ENCODE peak calls at places on chromosomes 16 and 17, in six cellular contexts. One of them, this sample, is unnamed.

GRCh38 chr17:19017804-19018599 is 13.4 kb upstream of the FAM83G start:
- DNase-seq in lung microvascular endothelial cell: no peak
- DNase-seq in head of caudate nucleus: no peak
- DNase-seq in caudate nucleus: no peak
- DNase-seq in NCI-H345: no peak
- DNase-seq in HFFc6: no peak
- DNase-seq in this sample: no peak

GRCh38 chr17:14393723-14394122 is 92.8 kb downstream of the HS3ST3B1 start:
- DNase-seq in lung microvascular endothelial cell: no peak
- DNase-seq in head of caudate nucleus: no peak
- DNase-seq in caudate nucleus: no peak
- DNase-seq in NCI-H345: no peak
- DNase-seq in HFFc6: no peak
- DNase-seq in this sample: no peak

GRCh38 chr16:56825821-56826220 is 39.2 kb upstream of the SLC12A3 start:
- DNase-seq in lung microvascular endothelial cell: no peak
- DNase-seq in head of caudate nucleus: no peak
- DNase-seq in caudate nucleus: no peak
- DNase-seq in NCI-H345: no peak
- DNase-seq in HFFc6: no peak
- DNase-seq in this sample: no peak

GRCh38 chr17:68246271-68247028 is 1.4 kb upstream of the AMZ2 start:
- DNase-seq in lung microvascular endothelial cell: no peak
- DNase-seq in head of caudate nucleus: no peak
- DNase-seq in caudate nucleus: no peak
- DNase-seq in NCI-H345: no peak
- DNase-seq in HFFc6: no peak
- DNase-seq in this sample: no peak

GRCh38 chr17:77318021-77318420 is 177.3 kb downstream of the SEC14L1 start:
- DNase-seq in lung microvascular endothelial cell: no peak
- DNase-seq in head of caudate nucleus: no peak
- DNase-seq in caudate nucleus: no peak
- DNase-seq in NCI-H345: no peak
- DNase-seq in HFFc6: no peak
- DNase-seq in this sample: no peak

GRCh38 chr17:204427-205175 is 23.2 kb upstream of the DOC2B start:
- DNase-seq in lung microvascular endothelial cell: no peak
- DNase-seq in head of caudate nucleus: no peak
- DNase-seq in caudate nucleus: no peak
- DNase-seq in NCI-H345: no peak
- DNase-seq in HFFc6: no peak
- DNase-seq in this sample: no peak

GRCh38 chr16:22672830-22673210 is 141.1 kb upstream of the HS3ST2 start:
- DNase-seq in lung microvascular endothelial cell: no peak
- DNase-seq in head of caudate nucleus: no peak
- DNase-seq in caudate nucleus: no peak
- DNase-seq in NCI-H345: no peak
- DNase-seq in HFFc6: no peak
- DNase-seq in this sample: no peak

GRCh38 chr17:48103379-48103715 is 2.1 kb upstream of the CBX1 start:
- DNase-seq in lung microvascular endothelial cell: no peak
- DNase-seq in head of caudate nucleus: no peak
- DNase-seq in caudate nucleus: no peak
- DNase-seq in NCI-H345: no peak
- DNase-seq in HFFc6: no peak
- DNase-seq in this sample: no peak

GRCh38 chr16:10598157-10598556 is 17.8 kb upstream of the EMP2 start:
- DNase-seq in lung microvascular endothelial cell: peak; percentile 65
- DNase-seq in head of caudate nucleus: no peak
- DNase-seq in caudate nucleus: no peak
- DNase-seq in NCI-H345: no peak
- DNase-seq in HFFc6: no peak
- DNase-seq in this sample: no peak

GRCh38 chr17:44920565-44920940 is 5.3 kb upstream of the GFAP start:
- DNase-seq in lung microvascular endothelial cell: no peak
- DNase-seq in head of caudate nucleus: no peak
- DNase-seq in caudate nucleus: no peak
- DNase-seq in NCI-H345: no peak
- DNase-seq in HFFc6: no peak
- DNase-seq in this sample: no peak

GRCh38 chr17:32772453-32773025 is 104.4 kb downstream of the MYO1D start:
- DNase-seq in lung microvascular endothelial cell: no peak
- DNase-seq in head of caudate nucleus: no peak
- DNase-seq in caudate nucleus: no peak
- DNase-seq in NCI-H345: no peak
- DNase-seq in HFFc6: no peak
- DNase-seq in this sample: no peak

GRCh38 chr16:51084074-51084928 is 66.8 kb downstream of the SALL1 start:
- DNase-seq in lung microvascular endothelial cell: no peak
- DNase-seq in head of caudate nucleus: no peak
- DNase-seq in caudate nucleus: no peak
- DNase-seq in NCI-H345: no peak
- DNase-seq in HFFc6: peak; percentile 2
- DNase-seq in this sample: no peak

GRCh38 chr16:48542020-48542473 is 67.9 kb downstream of the N4BP1 start:
- DNase-seq in lung microvascular endothelial cell: peak; percentile 78
- DNase-seq in head of caudate nucleus: peak; percentile 75
- DNase-seq in caudate nucleus: no peak
- DNase-seq in NCI-H345: no peak
- DNase-seq in HFFc6: peak; percentile 20
- DNase-seq in this sample: no peak

GRCh38 chr17:59001158-59001814 is 105.4 kb downstream of the TRIM37 start:
- DNase-seq in lung microvascular endothelial cell: peak; percentile 67
- DNase-seq in head of caudate nucleus: peak; percentile 27
- DNase-seq in caudate nucleus: no peak
- DNase-seq in NCI-H345: no peak
- DNase-seq in HFFc6: peak; percentile 12
- DNase-seq in this sample: peak; percentile 51

GRCh38 chr17:80952291-80952690 is 39.4 kb upstream of the CHMP6 start:
- DNase-seq in lung microvascular endothelial cell: no peak
- DNase-seq in head of caudate nucleus: no peak
- DNase-seq in caudate nucleus: no peak
- DNase-seq in NCI-H345: no peak
- DNase-seq in HFFc6: no peak
- DNase-seq in this sample: no peak

GRCh38 chr16:49282690-49283375 is 1.2 kb upstream of the CBLN1 start:
- DNase-seq in lung microvascular endothelial cell: no peak
- DNase-seq in head of caudate nucleus: no peak
- DNase-seq in caudate nucleus: no peak
- DNase-seq in NCI-H345: no peak
- DNase-seq in HFFc6: no peak
- DNase-seq in this sample: no peak